ENCODE peak calls at places on chromosomes 1 and 21, in nine cellular contexts. D, Y, U, Z, W, J, Q, V and H are unnamed samples.

GRCh38 chr1:185720633-185721272 is 13.4 kb upstream of the HMCN1 start:
- DNase-seq in W (no peak), D (no peak), J (no peak), Z (peak; percentile 25), U (no peak), Q (no peak), V (no peak), Y (peak; percentile 64), H (peak; percentile 97)

GRCh38 chr1:193767891-193768290 is 581.5 kb upstream of the B3GALT2 start:
- DNase-seq in D (no peak), Y (no peak), Q (no peak), Z (no peak), W (no peak), V (no peak), U (peak; percentile 20), J (no peak), H (no peak)

GRCh38 chr21:41249476-41249875 is 67.1 kb upstream of the FAM3B start:
- DNase-seq in J (no peak), Y (no peak), U (no peak), W (no peak), Q (no peak), D (no peak), V (no peak), Z (no peak), H (no peak)

GRCh38 chr1:162678439-162678838 is 46.2 kb downstream of the DDR2 start:
- DNase-seq in Z (peak; percentile 21), V (no peak), W (no peak), Y (no peak), U (peak; percentile 59), Q (no peak), D (no peak), J (no peak), H (peak; percentile 87)

GRCh38 chr21:42300956-42301355 is 14.3 kb downstream of the TFF3 start:
- DNase-seq in U (peak; percentile 17), Y (no peak), J (no peak), W (no peak), D (no peak), Z (no peak), V (no peak), Q (no peak), H (no peak)

GRCh38 chr21:45137612-45137937 is 63.2 kb downstream of the ADARB1 start:
- DNase-seq in Z (no peak), Y (no peak), W (no peak), D (peak; percentile 26), U (no peak), Q (no peak), J (no peak), V (no peak), H (no peak)

GRCh38 chr1:13830616-13831280 is 130.8 kb downstream of the PRDM2 start:
- DNase-seq in Y (no peak), V (peak; percentile 71), U (no peak), Q (no peak), W (no peak), J (no peak), Z (no peak), D (peak; percentile 90), H (no peak)

GRCh38 chr1:28553229-28553930 is 495 bp downstream of the TRNAU1AP start:
- DNase-seq in W (peak; percentile 18), Y (peak; percentile 66), D (peak; percentile 77), Z (peak; percentile 30), V (peak; percentile 26), Q (no peak), U (peak; percentile 46), J (no peak), H (peak; percentile 37)

GRCh38 chr1:235567812-235568444 is 63.7 kb upstream of the B3GALNT2 start:
- DNase-seq in D (no peak), Z (peak; percentile 9), J (no peak), W (no peak), Y (no peak), Q (no peak), V (no peak), U (no peak), H (no peak)

GRCh38 chr1:17630048-17630830 is 90.7 kb downstream of the ARHGEF10L start:
- DNase-seq in D (peak; percentile 85), V (peak; percentile 61), Q (no peak), Y (no peak), W (no peak), Z (no peak), J (peak; percentile 48), U (peak; percentile 64), H (peak; percentile 79)

GRCh38 chr1:204450461-204451257 is 39.0 kb upstream of the PPP1R15B start:
- DNase-seq in U (peak; percentile 73), Q (no peak), J (no peak), D (peak; percentile 76), Y (no peak), W (no peak), Z (peak; percentile 99), V (peak; percentile 61), H (no peak)

GRCh38 chr1:201172999-201173610 is 17.5 kb upstream of the IGFN1 start:
- DNase-seq in J (no peak), Q (no peak), W (no peak), Y (no peak), V (no peak), U (no peak), Z (no peak), D (no peak), H (no peak)

GRCh38 chr1:42807056-42807668 is 9.8 kb upstream of the ERMAP start:
- DNase-seq in W (no peak), U (no peak), V (no peak), Z (no peak), D (no peak), J (no peak), Q (no peak), Y (no peak), H (no peak)